ENCODE peak calls at places on chromosomes 4 and X, in six cellular contexts. L, G, T, X, S and D are unnamed samples.

GRCh38 chr4:23770011-23770410 is 119.8 kb downstream of the PPARGC1A start:
- DNase-seq in T (no peak), S (no peak), L (no peak), X (no peak), G (no peak), D (peak; percentile 69)

GRCh38 chr4:30495261-30496050 is 224.7 kb upstream of the PCDH7 start:
- DNase-seq in G (no peak), X (no peak), L (no peak), T (no peak), S (no peak), D (no peak)

GRCh38 chr4:142567620-142568451 is 278.3 kb downstream of the INPP4B start:
- DNase-seq in L (peak; percentile 17), T (no peak), S (no peak), X (no peak), G (peak; percentile 51), D (no peak)

GRCh38 chr4:152747444-152747843 is 32.1 kb downstream of the TIGD4 start:
- DNase-seq in T (no peak), G (peak; percentile 61), X (no peak), S (no peak), L (no peak), D (no peak)

GRCh38 chr4:15003891-15004700 is 1.8 kb downstream of the CPEB2 start:
- DNase-seq in T (peak; percentile 24), X (peak; percentile 42), G (peak; percentile 32), L (peak; percentile 28), S (no peak), D (no peak)

GRCh38 chr4:170259631-170260153 is 169.9 kb upstream of the AADAT start:
- DNase-seq in X (peak; percentile 65), T (no peak), G (peak; percentile 88), S (peak; percentile 33), L (peak; percentile 86), D (peak; percentile 19)

GRCh38 chr4:28296239-28296638 is 1435.6 kb downstream of the STIM2 start:
- DNase-seq in S (no peak), T (no peak), X (no peak), L (no peak), G (no peak), D (no peak)

GRCh38 chr4:45803994-45804393 is 319.9 kb downstream of the GABRG1 start:
- DNase-seq in T (no peak), S (no peak), G (no peak), L (no peak), X (no peak), D (no peak)

GRCh38 chr4:189088783-189089182 is 851.9 kb upstream of the FRG1 start:
- DNase-seq in G (no peak), L (no peak), T (no peak), S (no peak), X (no peak), D (no peak)

GRCh38 chr4:108810087-108810486 is 47.2 kb upstream of the ETNPPL start:
- DNase-seq in L (no peak), T (no peak), G (no peak), S (no peak), X (no peak), D (no peak)

GRCh38 chrX:134460861-134461218 is 875 bp downstream of the HPRT1 start:
- DNase-seq in T (no peak), S (no peak), L (peak; percentile 10), G (peak; percentile 3), X (no peak), D (no peak)

GRCh38 chr4:96685691-96686090 is 845.8 kb downstream of the PDHA2 start:
- DNase-seq in S (no peak), X (no peak), T (no peak), L (no peak), G (no peak), D (no peak)

GRCh38 chrX:22202251-22202650 is 70.5 kb upstream of the CBLL2 start:
- DNase-seq in S (no peak), L (no peak), T (no peak), G (no peak), X (no peak), D (peak; percentile 20)

GRCh38 chr4:128810331-128810870 is 901 bp downstream of the JADE1 start:
- DNase-seq in T (no peak), G (no peak), L (peak; percentile 65), S (no peak), X (peak; percentile 28), D (no peak)

GRCh38 chr4:174209296-174209695 is 74.2 kb downstream of the FBXO8 start:
- DNase-seq in T (no peak), G (no peak), L (no peak), X (no peak), S (no peak), D (no peak)

GRCh38 chrX:40374486-40374885 is 206.3 kb upstream of the ATP6AP2 start:
- DNase-seq in S (no peak), X (no peak), T (no peak), L (no peak), G (no peak), D (no peak)

GRCh38 chr4:74258949-74259348 is 49.3 kb upstream of the EPGN start:
- DNase-seq in L (peak; percentile 76), T (no peak), X (no peak), G (no peak), S (no peak), D (peak; percentile 68)

GRCh38 chr4:54657556-54658313 is at the start of gene KIT:
- DNase-seq in X (no peak), T (no peak), L (no peak), S (no peak), G (no peak), D (no peak)

GRCh38 chr4:128241425-128241913 is 46.1 kb downstream of the PGRMC2 start:
- DNase-seq in T (no peak), X (no peak), S (no peak), L (peak; percentile 96), G (peak; percentile 95), D (peak; percentile 92)

GRCh38 chrX:151009582-151009981 is 26.4 kb downstream of the HMGB3 start:
- DNase-seq in L (no peak), S (no peak), X (no peak), G (no peak), T (no peak), D (no peak)

GRCh38 chr4:54802336-54802735 is 144.6 kb downstream of the KIT start:
- DNase-seq in X (no peak), S (no peak), L (no peak), G (no peak), T (no peak), D (no peak)

GRCh38 chrX:24662344-24662743 is 15.2 kb upstream of the PCYT1B start:
- DNase-seq in S (no peak), X (no peak), L (no peak), T (no peak), G (no peak), D (no peak)

GRCh38 chr4:16329132-16329796 is 103.0 kb upstream of the TAPT1 start:
- DNase-seq in T (no peak), S (no peak), G (no peak), L (no peak), X (no peak), D (peak; percentile 72)

GRCh38 chr4:101158136-101158485 is 189.2 kb downstream of the PPP3CA start:
- DNase-seq in L (no peak), T (no peak), X (no peak), G (no peak), S (no peak), D (no peak)

GRCh38 chr4:143700420-143701352 is at the start of gene FREM3:
- DNase-seq in G (peak; percentile 10), T (no peak), S (no peak), L (no peak), X (no peak), D (no peak)

GRCh38 chr4:81137894-81138293 is 77.1 kb downstream of the PRKG2 start:
- DNase-seq in T (no peak), L (no peak), S (no peak), G (no peak), X (no peak), D (no peak)